ENCODE peak calls at places on chromosomes 1 and 21, in four cellular contexts. P is NCI-H2081, Z is choroid plexus epithelial cell, B is NB4. E is an unnamed sample.

GRCh38 chr1:228889289-228889688 is 154.0 kb downstream of the RHOU start:
- DNase-seq in P (no peak), Z (no peak), B (peak; percentile 59), E (no peak)

GRCh38 chr1:37765937-37766664 is 1.2 kb upstream of the EPHA10 start:
- DNase-seq in P (peak; percentile 33), Z (peak; percentile 24), B (peak; percentile 61), E (peak; percentile 45)

GRCh38 chr1:211699059-211699458 is 23.6 kb upstream of the NEK2 start:
- DNase-seq in P (no peak), Z (no peak), B (no peak), E (no peak)

GRCh38 chr1:226575436-226576390 is 27.1 kb downstream of the STUM start:
- DNase-seq in P (no peak), Z (no peak), B (no peak), E (no peak)

GRCh38 chr21:44686843-44687561 is 5.0 kb upstream of the KRTAP12-1 start:
- DNase-seq in P (no peak), Z (no peak), B (no peak), E (no peak)

GRCh38 chr1:115283249-115283648 is 54.8 kb downstream of the NGF start:
- DNase-seq in P (no peak), Z (no peak), B (no peak), E (no peak)

GRCh38 chr1:41695118-41695517 is 210.6 kb upstream of the EDN2 start:
- DNase-seq in P (no peak), Z (no peak), B (peak; percentile 26), E (no peak)

GRCh38 chr1:101081496-101082282 is 56.1 kb upstream of the DPH5 start:
- DNase-seq in P (no peak), Z (no peak), B (no peak), E (no peak)

GRCh38 chr1:61375082-61375880 is 292.9 kb downstream of the NFIA start:
- DNase-seq in P (no peak), Z (no peak), B (no peak), E (no peak)

GRCh38 chr21:32463889-32464300 is 51.4 kb downstream of the EVA1C start:
- DNase-seq in P (no peak), Z (peak; percentile 94), B (no peak), E (no peak)

GRCh38 chr1:117070124-117070523 is 10.0 kb downstream of the TTF2 start:
- DNase-seq in P (no peak), Z (peak; percentile 51), B (no peak), E (no peak)

GRCh38 chr1:116112388-116113140 is 1.4 kb downstream of the MAB21L3 start:
- DNase-seq in P (no peak), Z (no peak), B (no peak), E (no peak)

GRCh38 chr1:240455228-240455821 is 156.6 kb downstream of the GREM2 start:
- DNase-seq in P (no peak), Z (peak; percentile 50), B (peak; percentile 16), E (no peak)

GRCh38 chr1:98749152-98749756 is 87.7 kb downstream of the SNX7 start:
- DNase-seq in P (peak; percentile 2), Z (peak; percentile 40), B (peak; percentile 20), E (no peak)

GRCh38 chr1:157249326-157249725 is 111.1 kb upstream of the ETV3 start:
- DNase-seq in P (no peak), Z (peak; percentile 30), B (no peak), E (no peak)

GRCh38 chr1:206596319-206596666 is 16.0 kb downstream of the EIF2D start:
- DNase-seq in P (no peak), Z (no peak), B (no peak), E (no peak)

GRCh38 chr21:31181089-31181757 is 142.9 kb upstream of the KRTAP19-8 start:
- DNase-seq in P (no peak), Z (no peak), B (no peak), E (no peak)

GRCh38 chr1:65063025-65063424 is 85.0 kb upstream of the AK4 start:
- DNase-seq in P (no peak), Z (no peak), B (no peak), E (no peak)

GRCh38 chr1:97832490-97832889 is 88.3 kb downstream of the DPYD start:
- DNase-seq in P (peak; percentile 52), Z (peak; percentile 69), B (no peak), E (no peak)